ENCODE peak calls at places on chromosome X, in eight cellular contexts. F, O, I, G, E, U, Z and L are unnamed samples.

GRCh38 chrX:43897290-43897689 is 15.0 kb upstream of the MAOB start:
- DNase-seq in F (no peak), O (no peak), I (no peak), G (no peak), E (no peak), U (no peak), Z (no peak), L (no peak)

GRCh38 chrX:151987108-151987507 is 12.6 kb upstream of the GABRE start:
- DNase-seq in F (no peak), O (no peak), I (no peak), G (no peak), E (no peak), U (no peak), Z (no peak), L (no peak)

GRCh38 chrX:19893722-19894121 is 6.3 kb upstream of the SH3KBP1 start:
- DNase-seq in F (no peak), O (no peak), I (no peak), G (peak; percentile 94), E (no peak), U (peak; percentile 62), Z (peak; percentile 47), L (no peak)

GRCh38 chrX:74232859-74233258 is 71.1 kb upstream of the ZCCHC13 start:
- DNase-seq in F (no peak), O (no peak), I (no peak), G (peak; percentile 52), E (no peak), U (peak; percentile 39), Z (peak; percentile 33), L (peak; percentile 81)

GRCh38 chrX:2237976-2238375 is 262.8 kb downstream of the DHRSX start:
- DNase-seq in F (no peak), O (no peak), I (no peak), G (no peak), E (no peak), U (no peak), Z (no peak), L (no peak)

GRCh38 chrX:42119076-42119475 is 195.7 kb upstream of the CASK start:
- DNase-seq in F (no peak), O (peak; percentile 72), I (no peak), G (peak; percentile 90), E (no peak), U (peak; percentile 89), Z (no peak), L (peak; percentile 94)

GRCh38 chrX:119475389-119476101 is 7.3 kb downstream of the SLC25A5 start:
- DNase-seq in F (no peak), O (no peak), I (no peak), G (no peak), E (no peak), U (no peak), Z (no peak), L (peak; percentile 27)

GRCh38 chrX:119541188-119541587 is 24.0 kb downstream of the STEEP1 start:
- DNase-seq in F (no peak), O (peak; percentile 48), I (no peak), G (peak; percentile 87), E (no peak), U (peak; percentile 42), Z (peak; percentile 75), L (peak; percentile 65)

GRCh38 chrX:49160908-49161307 is 1.6 kb upstream of the MAGIX start:
- DNase-seq in F (no peak), O (no peak), I (no peak), G (no peak), E (no peak), U (no peak), Z (no peak), L (no peak)

GRCh38 chrX:145843196-145843595 is 25.6 kb downstream of the SLITRK2 start:
- DNase-seq in F (no peak), O (no peak), I (no peak), G (no peak), E (no peak), U (no peak), Z (no peak), L (no peak)

GRCh38 chrX:155215443-155216178 is 649 bp upstream of the VBP1 start:
- DNase-seq in F (no peak), O (no peak), I (no peak), G (no peak), E (no peak), U (no peak), Z (no peak), L (no peak)

GRCh38 chrX:16348286-16348685 is 181.0 kb downstream of the MAGEB17 start:
- DNase-seq in F (no peak), O (no peak), I (no peak), G (no peak), E (no peak), U (no peak), Z (no peak), L (no peak)

GRCh38 chrX:24231169-24231568 is 81.6 kb downstream of the ZFX start:
- DNase-seq in F (no peak), O (peak; percentile 67), I (no peak), G (peak; percentile 87), E (no peak), U (peak; percentile 84), Z (peak; percentile 58), L (peak; percentile 63)

GRCh38 chrX:149073464-149073863 is 431.6 kb downstream of the IDS start:
- DNase-seq in F (no peak), O (no peak), I (no peak), G (peak; percentile 9), E (no peak), U (no peak), Z (no peak), L (peak; percentile 49)

GRCh38 chrX:28920554-28920953 is 333.3 kb downstream of the IL1RAPL1 start:
- DNase-seq in F (no peak), O (no peak), I (no peak), G (no peak), E (no peak), U (peak; percentile 9), Z (no peak), L (no peak)

GRCh38 chrX:33133320-33133719 is 78.0 kb downstream of the DMD start:
- DNase-seq in F (no peak), O (no peak), I (no peak), G (no peak), E (no peak), U (no peak), Z (no peak), L (no peak)

GRCh38 chrX:17183566-17183965 is 191.4 kb upstream of the NHS start:
- DNase-seq in F (no peak), O (no peak), I (no peak), G (no peak), E (no peak), U (no peak), Z (no peak), L (no peak)

GRCh38 chrX:7159132-7159861 is 11.3 kb upstream of the PUDP start:
- DNase-seq in F (no peak), O (no peak), I (no peak), G (peak; percentile 37), E (peak; percentile 35), U (peak; percentile 14), Z (no peak), L (peak; percentile 97)

GRCh38 chrX:132676561-132677186 is 187.8 kb upstream of the MBNL3 start:
- DNase-seq in F (no peak), O (no peak), I (peak; percentile 30), G (no peak), E (no peak), U (no peak), Z (no peak), L (peak; percentile 8)

GRCh38 chrX:16671005-16671404 is 21.0 kb downstream of the S100G start:
- DNase-seq in F (no peak), O (peak; percentile 12), I (peak; percentile 27), G (peak; percentile 72), E (no peak), U (peak; percentile 79), Z (no peak), L (peak; percentile 57)

GRCh38 chrX:18354369-18355329 is at the start of gene SCML2:
- DNase-seq in F (peak; percentile 43), O (no peak), I (peak; percentile 42), G (peak; percentile 23), E (peak; percentile 37), U (peak; percentile 35), Z (peak; percentile 24), L (peak; percentile 17)

GRCh38 chrX:3345281-3346081 is 971 bp downstream of the MXRA5 start:
- DNase-seq in F (peak; percentile 56), O (no peak), I (no peak), G (peak; percentile 1), E (peak; percentile 44), U (peak; percentile 43), Z (no peak), L (no peak)
- TF ChIP-seq CTCF in F (no peak), O (no peak), I (no peak), G (no peak), E (no peak), U (no peak), Z (no peak), L (no peak)

GRCh38 chrX:153778684-153779101 is 2.1 kb upstream of the SRPK3 start:
- DNase-seq in F (no peak), O (no peak), I (no peak), G (no peak), E (no peak), U (no peak), Z (no peak), L (no peak)
- TF ChIP-seq CTCF in F (no peak), O (no peak), I (no peak), G (no peak), E (no peak), U (no peak), Z (peak; percentile 37), L (no peak)

GRCh38 chrX:31209005-31209612 is 137.3 kb upstream of the FTHL17 start:
- DNase-seq in F (no peak), O (no peak), I (no peak), G (peak; percentile 53), E (no peak), U (no peak), Z (peak; percentile 83), L (peak; percentile 22)

GRCh38 chrX:31217111-31217510 is 145.3 kb upstream of the FTHL17 start:
- DNase-seq in F (no peak), O (no peak), I (no peak), G (no peak), E (no peak), U (no peak), Z (no peak), L (no peak)

GRCh38 chrX:31212856-31213748 is 141.3 kb upstream of the FTHL17 start:
- DNase-seq in F (no peak), O (no peak), I (no peak), G (no peak), E (no peak), U (no peak), Z (no peak), L (no peak)

GRCh38 chrX:31215277-31215815 is 143.5 kb upstream of the FTHL17 start:
- DNase-seq in F (no peak), O (no peak), I (no peak), G (no peak), E (no peak), U (no peak), Z (no peak), L (no peak)

DNA sequence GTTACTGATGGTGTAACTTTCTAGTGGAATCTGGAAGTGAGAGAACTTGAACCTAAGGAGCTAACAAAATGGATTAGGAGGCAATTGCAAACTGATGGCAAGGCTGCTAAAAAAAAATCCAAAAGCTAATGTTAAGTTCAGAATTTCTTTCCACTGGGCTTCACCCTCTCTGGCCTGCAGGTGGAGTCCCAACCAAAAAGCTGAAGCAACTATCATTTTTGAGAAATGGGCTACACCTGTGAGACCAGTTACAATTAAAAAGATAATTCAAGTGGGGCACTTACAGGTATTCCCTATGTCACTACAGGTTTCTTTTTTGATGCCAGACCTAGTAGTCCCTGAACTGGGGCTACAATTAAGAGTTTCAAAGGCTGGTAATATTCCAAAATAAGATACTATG is 142.1 kb upstream of the FTHL17 start:
- DNase-seq in F (no peak), O (no peak), I (peak; percentile 10), G (peak; percentile 29), E (no peak), U (peak; percentile 11), Z (no peak), L (peak; percentile 52)
- TF ChIP-seq CTCF in F (peak; percentile 20), O (peak; percentile 62), I (peak; percentile 47), G (peak; percentile 58), E (no peak), U (peak; percentile 51), Z (peak; percentile 71), L (peak; percentile 49)

GRCh38 chrX:34927866-34928265 is 14.7 kb upstream of the FAM47B start:
- DNase-seq in F (no peak), O (no peak), I (no peak), G (no peak), E (no peak), U (no peak), Z (no peak), L (peak; percentile 23)
- TF ChIP-seq CTCF in F (no peak), O (no peak), I (no peak), G (no peak), E (no peak), U (no peak), Z (no peak), L (no peak)